ENCODE peak calls at places on chromosomes 12 and 14, in ten cellular contexts. E is NCI-H2029; C is Calu3; B is lung; L is CD8-positive, alpha-beta T cell; R is T-helper 22 cell; P is mucosa of gallbladder; K is activated CD4-positive, alpha-beta T cell treated with anti-CD3 and anti-CD28 coated beads, Interleukin-2, amount 10 ng/mL, durations not matched to agents 7 days and 5 days; G is naive B cell; N is HT1080. Q is an unnamed sample.

GRCh38 chr12:91985002-91985767 is 160.5 kb downstream of the BTG1 start:
- DNase-seq in E (no peak), C (no peak), B (no peak), L (peak; percentile 26), R (no peak), P (no peak), K (no peak), G (no peak), N (no peak), Q (no peak)

GRCh38 chr12:6092784-6093722 is 31.4 kb downstream of the VWF start:
- DNase-seq in E (no peak), C (peak; percentile 82), B (peak; percentile 78), L (no peak), R (no peak), P (peak; percentile 80), K (no peak), G (no peak), N (peak; percentile 96), Q (no peak)

GRCh38 chr12:113479578-113480335 is 8.1 kb upstream of the LHX5 start:
- DNase-seq in E (no peak), C (no peak), B (no peak), L (no peak), R (no peak), P (peak; percentile 36), K (peak; percentile 57), G (no peak), N (no peak), Q (peak; percentile 96)

GRCh38 chr12:110001596-110001995 is 2.4 kb downstream of the ANKRD13A start:
- DNase-seq in E (no peak), C (no peak), B (no peak), L (no peak), R (no peak), P (no peak), K (no peak), G (no peak), N (peak; percentile 74), Q (no peak)

GRCh38 chr14:61077946-61078738 is 97.1 kb downstream of the SLC38A6 start:
- DNase-seq in E (no peak), C (no peak), B (no peak), L (no peak), R (no peak), P (no peak), K (no peak), G (no peak), N (no peak), Q (no peak)

GRCh38 chr14:103372552-103373304 is 12.5 kb upstream of the MARK3 start:
- DNase-seq in E (no peak), C (peak; percentile 68), B (no peak), L (no peak), R (no peak), P (no peak), K (no peak), G (no peak), N (peak; percentile 98), Q (no peak)

GRCh38 chr12:68821357-68822188 is 13.6 kb downstream of the MDM2 start:
- DNase-seq in E (no peak), C (no peak), B (no peak), L (no peak), R (no peak), P (no peak), K (no peak), G (no peak), N (no peak), Q (no peak)

GRCh38 chr14:68741839-68742470 is 50.9 kb downstream of the ZFP36L1 start:
- DNase-seq in E (no peak), C (no peak), B (no peak), L (no peak), R (no peak), P (no peak), K (no peak), G (peak; percentile 93), N (no peak), Q (no peak)

GRCh38 chr12:1594045-1594294 is 411 bp downstream of the FBXL14 start:
- DNase-seq in E (peak; percentile 55), C (peak; percentile 80), B (no peak), L (no peak), R (no peak), P (no peak), K (no peak), G (no peak), N (peak; percentile 48), Q (peak; percentile 77)

GRCh38 chr14:94423465-94424056 is 29.0 kb downstream of the SERPINA11 start:
- DNase-seq in E (no peak), C (peak; percentile 81), B (peak; percentile 73), L (no peak), R (no peak), P (peak; percentile 68), K (peak; percentile 59), G (no peak), N (peak; percentile 52), Q (peak; percentile 85)

GRCh38 chr14:86838363-86838762 is 1154.6 kb downstream of the GALC start:
- DNase-seq in E (peak; percentile 4), C (no peak), B (no peak), L (no peak), R (no peak), P (no peak), K (no peak), G (no peak), N (peak; percentile 71), Q (no peak)

GRCh38 chr14:91387135-91387849 is 30.3 kb downstream of the CCDC88C start:
- DNase-seq in E (peak; percentile 45), C (no peak), B (no peak), L (peak; percentile 44), R (no peak), P (no peak), K (no peak), G (no peak), N (no peak), Q (no peak)

GRCh38 chr12:92330654-92331053 is 185.0 kb upstream of the BTG1 start:
- DNase-seq in E (no peak), C (no peak), B (no peak), L (no peak), R (no peak), P (no peak), K (no peak), G (no peak), N (no peak), Q (no peak)

GRCh38 chr12:6285532-6286306 is 24.8 kb upstream of the PLEKHG6 start:
- DNase-seq in E (no peak), C (no peak), B (no peak), L (no peak), R (no peak), P (no peak), K (no peak), G (no peak), N (no peak), Q (no peak)

GRCh38 chr12:98137278-98137677 is 378.1 kb upstream of the TMPO start:
- DNase-seq in E (no peak), C (no peak), B (no peak), L (no peak), R (no peak), P (no peak), K (no peak), G (no peak), N (no peak), Q (no peak)